ENCODE peak calls at places on chromosomes 5 and 9, in four cellular contexts. M is lung, E is body of pancreas, Q is mammary epithelial cell. Y is an unnamed sample.

GRCh38 chr5:85388752-85389151 is 1004.1 kb upstream of the EDIL3 start:
- DNase-seq in M (no peak), Q (no peak), E (no peak), Y (no peak)

GRCh38 chr9:92659601-92660000 is 10.3 kb downstream of the IPPK start:
- DNase-seq in M (no peak), Q (no peak), E (no peak), Y (no peak)

GRCh38 chr5:130471-131175 is 38.7 kb downstream of the PLEKHG4B start:
- DNase-seq in M (no peak), E (no peak), Q (no peak), Y (peak; percentile 6)

GRCh38 chr9:16329699-16330113 is 540.8 kb downstream of the BNC2 start:
- DNase-seq in M (no peak), Q (no peak), E (no peak), Y (peak; percentile 44)

GRCh38 chr5:33457124-33457523 is 16.4 kb downstream of the TARS1 start:
- DNase-seq in M (no peak), E (no peak), Q (no peak), Y (peak; percentile 72)

GRCh38 chr9:134698587-134699342 is 57.2 kb downstream of the COL5A1 start:
- DNase-seq in M (peak; percentile 64), E (peak; percentile 73), Q (peak; percentile 4), Y (peak; percentile 55)

GRCh38 chr5:138990986-138991645 is 116.0 kb upstream of the LRRTM2 start:
- DNase-seq in E (no peak), Q (no peak), M (no peak), Y (no peak)

GRCh38 chr9:71250626-71251025 is 129.2 kb upstream of the TRPM3 start:
- DNase-seq in Q (no peak), E (no peak), M (no peak), Y (no peak)

GRCh38 chr9:37908698-37909186 is 4.8 kb upstream of the SLC25A51 start:
- DNase-seq in M (peak; percentile 73), Q (peak; percentile 64), E (peak; percentile 43), Y (peak; percentile 93)

GRCh38 chr5:76384705-76385104 is 18.4 kb upstream of the IQGAP2 start:
- DNase-seq in E (no peak), Q (no peak), M (no peak), Y (no peak)

GRCh38 chr5:179373961-179374505 is 28.8 kb upstream of the ADAMTS2 start:
- DNase-seq in E (no peak), Q (no peak), M (no peak), Y (no peak)

DNA sequence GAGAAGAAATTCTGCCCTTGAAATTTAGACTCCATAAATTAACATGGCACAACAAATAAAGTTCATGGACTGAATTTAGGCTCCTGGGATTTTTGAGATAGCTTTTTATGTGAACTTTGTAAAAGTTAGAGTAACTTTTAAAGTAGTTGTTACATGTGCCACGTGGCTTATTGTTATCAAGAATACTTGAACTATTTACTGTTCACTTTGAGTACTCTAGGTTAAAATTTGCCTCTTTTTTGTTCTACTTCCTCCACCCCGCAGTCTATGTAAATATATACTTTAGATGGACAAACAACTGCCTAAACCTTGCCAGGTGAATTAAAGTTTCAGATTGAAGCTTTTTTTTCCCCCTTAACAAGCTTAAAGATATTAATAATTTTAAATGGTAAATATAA is 457.9 kb downstream of the RAB3C start:
- DNase-seq in E (no peak), M (no peak), Q (no peak), Y (no peak)
- H3K4me3 ChIP-seq in E (no peak overlapping the region), M (no peak overlapping the region), Q (no peak overlapping the region), Y (no peak overlapping the region)

GRCh38 chr5:159049844-159050318 is 49.8 kb downstream of the EBF1 start:
- DNase-seq in E (no peak), M (no peak), Q (no peak), Y (peak; percentile 74)
- TF ChIP-seq CTCF in E (no peak), M (no peak), Q (no peak), Y (peak; percentile 70)

DNA sequence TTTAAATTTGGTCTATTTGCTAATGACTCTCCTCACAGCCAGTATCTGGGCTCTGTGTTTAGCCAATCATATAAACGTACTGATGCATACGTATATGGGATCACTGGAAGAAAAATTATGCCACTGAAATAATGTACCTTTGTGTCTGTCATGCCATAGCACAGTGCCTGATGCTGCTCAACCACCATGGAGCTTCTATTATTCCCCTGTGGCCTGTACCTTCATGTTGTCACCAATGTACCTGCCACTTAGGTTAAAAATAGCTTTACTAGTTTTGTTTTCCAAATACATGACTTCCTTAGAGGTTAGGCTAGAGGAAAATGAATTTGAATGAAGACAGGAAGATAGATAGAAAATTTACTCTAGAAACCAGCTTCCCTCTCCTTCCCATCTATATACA is 34.6 kb downstream of the HACD4 start:
- DNase-seq in Q (no peak), M (no peak), E (no peak), Y (no peak)
- H3K4me3 ChIP-seq in Q (no peak overlapping the region), M (no peak overlapping the region), E (no peak overlapping the region), Y (no peak overlapping the region)

GRCh38 chr5:7393921-7394799 is 1.8 kb upstream of the ADCY2 start:
- DNase-seq in E (no peak), Q (no peak), M (no peak), Y (no peak)

GRCh38 chr5:7392401-7393024 is 3.4 kb upstream of the ADCY2 start:
- DNase-seq in Q (no peak), M (no peak), E (peak; percentile 18), Y (peak; percentile 3)

GRCh38 chr5:7388553-7388952 is 7.4 kb upstream of the ADCY2 start:
- DNase-seq in Q (no peak), E (no peak), M (no peak), Y (no peak)

GRCh38 chr5:7391688-7392400 is 4.1 kb upstream of the ADCY2 start:
- DNase-seq in E (peak; percentile 20), Q (no peak), M (no peak), Y (no peak)

DNA sequence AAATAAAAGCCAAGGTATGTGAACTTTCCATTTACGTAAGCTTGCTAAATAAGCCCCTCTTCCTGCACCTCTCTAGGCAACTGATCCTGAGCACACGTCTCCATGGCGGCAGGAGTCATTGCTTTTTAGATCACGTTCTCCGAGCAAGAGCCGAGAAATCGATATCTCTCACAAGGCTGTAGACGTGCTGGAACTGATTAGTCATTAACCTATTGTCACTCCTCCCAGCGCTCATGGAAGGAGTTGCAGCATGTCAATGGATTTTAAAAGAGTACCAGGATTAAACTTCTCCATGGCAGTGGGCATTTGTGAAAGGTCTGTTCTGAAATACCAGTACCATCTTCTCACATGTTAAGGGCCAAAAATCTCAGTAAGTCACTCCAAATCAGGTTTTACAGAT is 4.7 kb upstream of the ADCY2 start:
- DNase-seq in M (no peak), E (peak; percentile 29), Q (no peak), Y (no peak)
- TF ChIP-seq CTCF in M (no peak), E (no peak), Q (no peak), Y (no peak)

DNA sequence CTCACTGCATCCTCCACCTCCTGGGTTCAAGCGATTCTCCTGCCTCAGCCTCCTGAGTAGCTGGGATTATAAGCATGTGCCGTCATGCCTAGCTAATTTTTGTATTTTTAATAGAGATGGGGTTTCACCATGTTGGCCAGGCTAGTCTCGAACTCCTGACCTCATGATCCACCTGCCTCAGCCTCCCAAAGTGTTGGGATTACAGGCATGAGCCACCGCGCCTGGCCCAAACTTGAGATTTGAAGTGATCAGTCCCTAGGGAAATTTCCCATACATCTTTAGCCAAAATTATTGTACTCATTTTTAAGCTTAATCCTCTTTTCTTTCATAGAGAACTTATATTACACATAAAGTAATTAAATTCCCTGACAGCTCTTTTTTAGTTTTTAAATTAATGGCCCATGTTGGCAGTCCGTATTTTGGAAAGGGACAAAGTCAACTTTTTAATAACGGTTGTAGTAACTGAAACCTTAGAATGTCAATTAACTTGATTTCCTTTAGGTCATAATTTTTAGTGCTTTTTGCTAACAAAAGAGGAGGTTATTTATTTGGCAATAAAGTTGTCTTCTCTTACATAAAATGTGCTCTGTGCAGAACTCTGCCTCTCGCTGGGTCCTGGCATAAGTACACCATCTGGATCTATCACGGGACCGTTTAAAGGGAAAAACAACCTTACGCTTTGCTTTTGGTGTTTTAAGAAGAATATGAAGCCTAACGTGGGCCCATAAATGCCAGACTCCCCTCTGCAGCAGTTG is 142.3 kb upstream of the OTULINL start:
- DNase-seq in E (no peak), Q (no peak), M (no peak), Y (peak; percentile 36)
- H3K4me3 ChIP-seq in E (no peak overlapping the region), Q (no peak overlapping the region), M (no peak overlapping the region), Y (no peak overlapping the region)

DNA sequence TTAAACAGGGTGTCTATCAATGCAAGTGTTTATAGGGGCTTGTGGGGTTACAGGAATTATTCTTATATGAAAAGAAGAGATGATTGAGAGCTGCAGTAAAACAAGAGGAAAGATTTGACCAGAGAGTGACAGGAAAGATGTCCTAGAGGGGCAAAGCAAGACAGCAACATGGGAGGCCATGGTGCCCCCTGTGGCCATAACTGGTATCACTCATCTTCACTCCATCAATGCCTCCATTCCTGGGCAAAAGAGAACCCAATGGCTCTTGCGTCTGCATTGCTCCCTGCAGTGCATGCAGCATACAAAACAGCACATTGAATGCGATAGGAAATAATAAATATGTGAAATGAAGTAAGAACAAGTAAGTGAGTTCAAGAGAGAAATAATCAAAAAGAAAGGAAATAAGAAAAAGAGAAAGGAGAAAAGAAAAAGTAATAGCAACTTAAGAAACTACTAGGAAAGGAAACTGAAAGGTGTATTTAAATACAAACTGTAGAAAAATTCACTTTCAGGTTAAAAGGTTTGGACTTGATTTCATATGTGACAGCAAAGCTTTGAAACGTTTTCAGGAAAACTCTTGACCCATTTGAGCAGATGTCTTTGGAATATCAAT is 206.6 kb downstream of the SEMA5A start:
- DNase-seq in M (no peak), Q (no peak), E (no peak), Y (peak; percentile 24)
- TF ChIP-seq CTCF in M (no peak), Q (peak; percentile 48), E (no peak), Y (peak; percentile 56)

GRCh38 chr5:42888771-42889170 is 77.1 kb upstream of the SELENOP start:
- DNase-seq in E (no peak), Q (no peak), M (no peak), Y (no peak)

GRCh38 chr5:42898760-42899159 is 87.1 kb upstream of the SELENOP start:
- DNase-seq in E (no peak), M (no peak), Q (no peak), Y (no peak)

GRCh38 chr5:42896523-42896922 is 84.8 kb upstream of the SELENOP start:
- DNase-seq in Q (no peak), M (no peak), E (no peak), Y (no peak)

GRCh38 chr5:42889311-42889933 is 77.7 kb upstream of the SELENOP start:
- DNase-seq in M (peak; percentile 81), E (peak; percentile 86), Q (peak; percentile 65), Y (peak; percentile 83)

GRCh38 chr5:42894057-42894456 is 82.4 kb upstream of the SELENOP start:
- DNase-seq in E (peak; percentile 28), Q (no peak), M (no peak), Y (no peak)
- H3K4me3 ChIP-seq in E (no peak overlapping the region), Q (no peak overlapping the region), M (no peak overlapping the region), Y (no peak overlapping the region)

GRCh38 chr5:105868038-105868775 is 1802.5 kb downstream of the EFNA5 start:
- DNase-seq in Q (no peak), E (no peak), M (no peak), Y (peak; percentile 29)
- TF ChIP-seq CTCF in Q (no peak), E (no peak), M (no peak), Y (no peak)